ENCODE peak calls at places on chromosomes 11 and 22, in eight cellular contexts. E, N, H, X, R, M, P and I are unnamed samples.

GRCh38 chr11:13868710-13869403 is 93.7 kb upstream of the SPON1 start:
- DNase-seq in E (no peak), N (no peak), H (no peak), X (no peak), R (no peak), M (no peak), P (no peak), I (no peak)

GRCh38 chr22:32079110-32080089 is 36.3 kb downstream of the SLC5A1 start:
- DNase-seq in E (peak; percentile 59), N (no peak), H (peak; percentile 78), X (peak; percentile 35), R (peak; percentile 46), M (no peak), P (no peak), I (peak; percentile 36)

GRCh38 chr22:32994046-32994827 is 63.9 kb downstream of the SYN3 start:
- DNase-seq in E (no peak), N (no peak), H (no peak), X (no peak), R (peak; percentile 41), M (peak; percentile 86), P (no peak), I (no peak)

GRCh38 chr22:19039796-19040580 is 82.2 kb downstream of the DGCR2 start:
- DNase-seq in E (no peak), N (no peak), H (no peak), X (no peak), R (no peak), M (no peak), P (no peak), I (no peak)

GRCh38 chr11:68357568-68357967 is 45.2 kb downstream of the LRP5 start:
- DNase-seq in E (no peak), N (no peak), H (no peak), X (no peak), R (no peak), M (no peak), P (no peak), I (no peak)

GRCh38 chr11:35365395-35365794 is 54.0 kb downstream of the SLC1A2 start:
- DNase-seq in E (no peak), N (no peak), H (no peak), X (no peak), R (no peak), M (no peak), P (no peak), I (no peak)

GRCh38 chr11:67298786-67299185 is 4.5 kb upstream of the SSH3 start:
- DNase-seq in E (no peak), N (no peak), H (no peak), X (no peak), R (no peak), M (no peak), P (no peak), I (no peak)

GRCh38 chr22:26374645-26375044 is 54.4 kb upstream of the ASPHD2 start:
- DNase-seq in E (peak; percentile 26), N (no peak), H (no peak), X (no peak), R (no peak), M (no peak), P (no peak), I (no peak)

GRCh38 chr11:2928605-2929510 is at the start of gene PHLDA2:
- DNase-seq in E (no peak), N (no peak), H (peak; percentile 91), X (no peak), R (peak; percentile 83), M (no peak), P (peak; percentile 50), I (no peak)

GRCh38 chr22:19876314-19876940 is 21.8 kb upstream of the GNB1L start:
- DNase-seq in E (no peak), N (no peak), H (no peak), X (no peak), R (no peak), M (peak; percentile 47), P (no peak), I (no peak)

GRCh38 chr22:20175597-20175900 is 24.7 kb upstream of the CCDC188 start:
- DNase-seq in E (no peak), N (no peak), H (no peak), X (no peak), R (no peak), M (no peak), P (no peak), I (no peak)

GRCh38 chr22:47159592-47159991 is 397.1 kb downstream of the TBC1D22A start:
- DNase-seq in E (no peak), N (no peak), H (no peak), X (no peak), R (no peak), M (no peak), P (no peak), I (no peak)

GRCh38 chr11:26849009-26849408 is 127.1 kb upstream of the SLC5A12 start:
- DNase-seq in E (no peak), N (no peak), H (no peak), X (no peak), R (no peak), M (no peak), P (no peak), I (no peak)

GRCh38 chr11:12496181-12497025 is 119.0 kb downstream of the PARVA start:
- DNase-seq in E (peak; percentile 92), N (no peak), H (no peak), X (no peak), R (no peak), M (peak; percentile 44), P (no peak), I (no peak)